ENCODE peak calls at places on chromosomes 1 and 21, in ten cellular contexts. N is lower lobe of right lung; K is naive thymus-derived CD4-positive, alpha-beta T cell; M is body of pancreas; Z is PC-3; U is psoas muscle; B is Panc1; W is K562; S is aorta; L is right cardiac atrium. J is an unnamed sample. For H3K4me1, the result is how much of the 10 kb centered on the place peaks cover.

GRCh38 chr1:11400155-11400554 is 78.8 kb upstream of the DISP3 start:
- ATAC-seq in N (no peak), K (no peak), M (no peak), Z (no peak), U (no peak), B (no peak), W (no peak), S (no peak), L (no peak), J (no peak)

GRCh38 chr21:15112858-15113257 is 48.1 kb upstream of the NRIP1 start:
- ATAC-seq in N (no peak), K (no peak), M (no peak), Z (no peak), U (peak), B (no peak), W (no peak), S (no peak), L (no peak), J (no peak)

GRCh38 chr1:151918156-151918555 is 8.8 kb upstream of the THEM4 start:
- ATAC-seq in N (no peak), K (no peak), M (no peak), Z (no peak), U (no peak), B (no peak), W (no peak), S (no peak), L (no peak), J (no peak)

GRCh38 chr1:6594977-6595740 is 7.5 kb downstream of the KLHL21 start:
- ATAC-seq in N (no peak), K (no peak), M (no peak), Z (no peak), U (peak), B (no peak), W (no peak), S (no peak), L (no peak), J (peak)

GRCh38 chr1:174875306-174875705 is 124.4 kb upstream of the CACYBP start:
- ATAC-seq in N (peak), K (peak), M (peak), Z (peak), U (no peak), B (no peak), W (peak), S (no peak), L (no peak), J (no peak)

GRCh38 chr1:23184203-23184602 is 15.5 kb upstream of the LUZP1 start:
- ATAC-seq in N (no peak), K (peak), M (no peak), Z (peak), U (no peak), B (peak), W (peak), S (no peak), L (no peak), J (no peak)

GRCh38 chr1:214429951-214430742 is 121.3 kb downstream of the PTPN14 start:
- ATAC-seq in N (no peak), K (no peak), M (no peak), Z (no peak), U (no peak), B (no peak), W (no peak), S (no peak), L (no peak), J (no peak)

GRCh38 chr1:109762821-109763645 is 690 bp downstream of the EPS8L3 start:
- ATAC-seq in N (peak), K (peak), M (no peak), Z (peak), U (no peak), B (no peak), W (peak), S (no peak), L (no peak), J (no peak)

GRCh38 chr1:113041569-113042335 is 31.2 kb upstream of the LRIG2 start:
- ATAC-seq in N (no peak), K (no peak), M (no peak), Z (peak), U (no peak), B (peak), W (peak), S (no peak), L (no peak), J (no peak)

GRCh38 chr21:31410763-31411278 is 66.8 kb upstream of the TIAM1 start:
- ATAC-seq in N (no peak), K (peak), M (no peak), Z (no peak), U (no peak), B (no peak), W (no peak), S (no peak), L (no peak), J (no peak)

GRCh38 chr1:6241887-6242740 is 1.9 kb upstream of the HES3 start:
- ATAC-seq in N (no peak), K (no peak), M (no peak), Z (no peak), U (no peak), B (no peak), W (no peak), S (no peak), L (no peak), J (no peak)

DNA sequence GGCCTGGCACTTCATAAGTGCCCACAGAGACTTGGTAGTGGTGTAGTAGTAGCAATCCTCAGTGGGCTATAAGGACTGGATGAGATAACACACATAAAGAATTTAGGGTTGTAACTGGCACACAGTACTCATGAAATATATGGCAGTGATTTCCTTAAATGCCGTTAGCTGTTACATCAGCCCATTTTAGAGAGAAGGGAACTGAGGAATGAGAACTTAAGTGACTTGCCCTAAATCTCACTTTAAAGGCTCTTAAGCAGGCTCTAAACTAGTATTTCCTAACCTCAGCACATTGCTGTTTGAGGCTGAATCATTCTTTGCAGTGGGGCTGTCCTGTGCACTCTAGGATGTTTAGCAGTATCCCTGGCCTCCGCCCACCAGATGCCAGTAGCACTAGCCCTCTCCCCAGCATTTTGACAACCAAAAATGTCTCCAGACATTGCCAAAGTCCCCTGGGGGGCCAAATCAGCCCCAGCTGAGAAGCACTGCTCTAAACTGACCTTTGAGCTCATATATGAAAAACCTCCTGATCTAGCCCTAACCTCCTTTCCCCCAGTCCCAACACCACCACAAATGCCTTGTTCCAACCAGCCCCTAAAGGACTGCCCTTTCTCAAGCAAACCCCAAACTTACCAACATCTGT is 11.6 kb downstream of the CAMK2N1 start:
- ATAC-seq in N (no peak), K (no peak), M (no peak), Z (no peak), U (no peak), B (no peak), W (no peak), S (no peak), L (no peak), J (no peak)
- H3K27ac ChIP-seq in N (no peak), K (no peak), M (no peak), Z (no peak), U (no peak), B (no peak), W (no peak), S (no peak), L (no peak), J (no peak)

GRCh38 chr1:87399701-87400100 is 71.0 kb downstream of the LMO4 start:
- ATAC-seq in N (no peak), K (no peak), M (no peak), Z (no peak), U (no peak), B (no peak), W (no peak), S (no peak), L (no peak), J (no peak)
- H3K4me3 ChIP-seq in N (no peak), K (no peak), M (no peak), Z (no peak), U (no peak), B (no peak), W (no peak), S (no peak), L (no peak), J (no peak)

DNA sequence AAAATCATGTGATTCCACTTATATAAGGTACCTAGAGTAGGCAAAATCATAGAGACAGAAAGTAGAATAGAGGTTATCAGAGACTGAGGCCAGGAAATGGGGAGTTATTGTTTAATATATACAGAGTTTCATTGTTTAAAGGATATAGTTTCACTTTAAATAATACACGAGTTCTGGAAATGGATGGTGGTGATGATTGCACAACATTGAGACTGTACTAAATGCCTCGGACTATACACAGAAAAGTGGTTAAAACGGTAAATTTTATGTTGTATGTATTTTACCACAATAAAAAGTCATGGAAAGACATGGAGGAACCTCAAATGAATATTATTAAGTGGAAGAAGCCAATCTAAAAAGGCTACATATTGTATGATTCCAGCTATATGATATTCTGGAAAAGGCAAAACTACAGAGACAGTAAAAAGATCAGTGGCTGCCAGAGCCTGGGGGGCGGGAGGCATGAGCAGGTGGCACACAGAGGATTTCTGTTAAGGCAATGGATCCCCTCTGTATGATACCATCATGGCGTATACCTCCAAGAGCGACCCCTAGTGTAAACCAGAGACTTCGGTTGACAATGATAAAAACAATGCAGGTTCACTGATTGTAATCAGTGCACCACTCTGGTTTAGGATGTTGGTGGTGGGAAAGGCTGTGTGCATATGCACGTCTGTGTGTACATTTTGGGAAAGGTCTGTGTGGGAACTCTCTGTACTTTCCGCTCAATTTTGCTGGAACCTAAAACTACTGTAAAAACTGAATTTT is 7.5 kb downstream of the C1orf198 start:
- ATAC-seq in N (no peak), K (no peak), M (no peak), Z (no peak), U (no peak), B (no peak), W (peak), S (no peak), L (no peak), J (no peak)
- H3K4me1 ChIP-seq in N (half or more), K (under half), M (half or more), Z (under half), U (half or more), B (under half), W (under half), S (under half), L (under half), J (under half)

GRCh38 chr1:3352084-3352951 is 102.1 kb upstream of the ARHGEF16 start:
- ATAC-seq in N (no peak), K (no peak), M (peak), Z (peak), U (peak), B (peak), W (no peak), S (peak), L (peak), J (peak)
- H3K27ac ChIP-seq in N (peak), K (no peak), M (peak), Z (no peak), U (peak), B (peak), W (no peak), S (peak), L (peak), J (peak)